ENCODE peak calls at places on chromosomes 5 and 9, in five cellular contexts. A is tibial artery; V is lower lobe of right lung; U is CD8-positive, alpha-beta T cell; K is prostate gland. D is an unnamed sample.

GRCh38 chr5:180684623-180685161 is 35.3 kb upstream of the FLT4 start:
- DNase-seq in A (no peak), V (no peak), U (no peak), K (no peak), D (no peak)

GRCh38 chr9:132078369-132079356 is 1.0 kb downstream of the MED27 start:
- DNase-seq in A (no peak), V (no peak), U (no peak), K (peak; percentile 12), D (no peak)

GRCh38 chr5:176887252-176887849 is 11.8 kb downstream of the HK3 start:
- DNase-seq in A (no peak), V (peak; percentile 38), U (no peak), K (no peak), D (peak; percentile 19)

GRCh38 chr5:80960531-80961375 is 590 bp downstream of the RASGRF2 start:
- DNase-seq in A (no peak), V (peak; percentile 47), U (peak; percentile 30), K (no peak), D (no peak)

GRCh38 chr9:134127616-134128015 is 8.3 kb upstream of the WDR5 start:
- DNase-seq in A (no peak), V (no peak), U (no peak), K (no peak), D (peak; percentile 28)

GRCh38 chr5:6803981-6804550 is 90.8 kb downstream of the TENT4A start:
- DNase-seq in A (no peak), V (no peak), U (no peak), K (no peak), D (no peak)

GRCh38 chr5:154972476-154973080 is 31.7 kb downstream of the MRPL22 start:
- DNase-seq in A (no peak), V (no peak), U (no peak), K (no peak), D (no peak)

GRCh38 chr9:696332-697090 is 145.0 kb upstream of the DMRT1 start:
- DNase-seq in A (peak; percentile 81), V (no peak), U (no peak), K (peak; percentile 32), D (no peak)

GRCh38 chr5:132090107-132090506 is 16.5 kb downstream of the CSF2 start:
- DNase-seq in A (no peak), V (no peak), U (no peak), K (no peak), D (no peak)

GRCh38 chr9:133665096-133665495 is 28.9 kb downstream of the DBH start:
- DNase-seq in A (no peak), V (no peak), U (no peak), K (no peak), D (no peak)

GRCh38 chr5:158203256-158203655 is 344.3 kb upstream of the CLINT1 start:
- DNase-seq in A (no peak), V (no peak), U (no peak), K (no peak), D (no peak)

GRCh38 chr5:125484272-125485002 is 738.0 kb upstream of the ZNF608 start:
- DNase-seq in A (peak; percentile 92), V (peak; percentile 38), U (no peak), K (peak; percentile 74), D (peak; percentile 43)

GRCh38 chr5:142095651-142096330 is 12.8 kb upstream of the NDFIP1 start:
- DNase-seq in A (no peak), V (no peak), U (peak; percentile 70), K (peak; percentile 34), D (peak; percentile 56)

GRCh38 chr9:115262477-115262876 is 144.5 kb upstream of the TNC start:
- DNase-seq in A (no peak), V (peak; percentile 79), U (no peak), K (peak; percentile 96), D (peak; percentile 81)

GRCh38 chr5:60125636-60126035 is 232.1 kb upstream of the PDE4D start:
- DNase-seq in A (no peak), V (no peak), U (no peak), K (no peak), D (no peak)

GRCh38 chr5:174120436-174120835 is 74.9 kb downstream of the NSG2 start:
- DNase-seq in A (no peak), V (no peak), U (no peak), K (no peak), D (no peak)

GRCh38 chr5:74251106-74252032 is 389.2 kb downstream of the ENC1 start:
- DNase-seq in A (peak; percentile 66), V (no peak), U (no peak), K (peak; percentile 59), D (no peak)

GRCh38 chr9:5382479-5382878 is 42.8 kb upstream of the RLN1 start:
- DNase-seq in A (no peak), V (no peak), U (no peak), K (no peak), D (no peak)

GRCh38 chr9:98172604-98173003 is 19.8 kb downstream of the CORO2A start:
- DNase-seq in A (no peak), V (no peak), U (no peak), K (peak; percentile 86), D (no peak)

GRCh38 chr5:109563189-109563588 is 126.5 kb upstream of the MAN2A1 start:
- DNase-seq in A (no peak), V (no peak), U (no peak), K (no peak), D (no peak)

GRCh38 chr5:66661149-66661548 is 65.0 kb downstream of the MAST4 start:
- DNase-seq in A (no peak), V (no peak), U (no peak), K (no peak), D (peak; percentile 57)

GRCh38 chr5:148398698-148399121 is 15.0 kb downstream of the FBXO38 start:
- DNase-seq in A (no peak), V (no peak), U (no peak), K (no peak), D (no peak)

GRCh38 chr5:148403344-148403743 is 19.6 kb downstream of the FBXO38 start:
- DNase-seq in A (no peak), V (no peak), U (no peak), K (no peak), D (no peak)

GRCh38 chr5:148406406-148406805 is 22.6 kb downstream of the FBXO38 start:
- DNase-seq in A (no peak), V (no peak), U (no peak), K (no peak), D (no peak)

GRCh38 chr5:148397968-148398595 is 14.3 kb downstream of the FBXO38 start:
- DNase-seq in A (no peak), V (no peak), U (no peak), K (no peak), D (no peak)

GRCh38 chr5:148401604-148402003 is 17.8 kb downstream of the FBXO38 start:
- DNase-seq in A (no peak), V (no peak), U (no peak), K (no peak), D (no peak)
- H3K36me3 ChIP-seq in A (peaks cover 75% of the 10 kb centered on the region), V (peaks cover 70% of the 10 kb centered on the region), U (peaks cover 55% of the 10 kb centered on the region), K (no peaks in the 10 kb centered on the region), D (peaks cover 58% of the 10 kb centered on the region)

DNA sequence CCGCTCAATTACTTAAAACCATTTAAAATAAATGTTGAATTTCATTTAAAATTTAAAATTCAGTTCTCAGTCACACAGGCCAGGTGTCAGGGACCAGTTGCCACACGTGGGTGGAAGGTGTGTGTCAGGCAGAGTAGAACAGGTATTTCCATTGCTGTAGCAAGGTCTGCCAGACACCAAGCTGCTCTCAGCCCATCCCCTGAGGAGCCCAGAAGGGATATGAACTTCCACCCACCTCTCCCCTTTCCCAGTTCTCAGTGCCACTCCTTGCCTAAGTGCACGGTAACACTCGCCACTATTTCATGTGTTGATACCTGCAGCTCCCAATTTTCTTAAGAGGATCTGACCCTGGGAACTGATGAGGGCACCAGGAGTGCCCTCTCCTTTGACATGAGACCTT is 12.7 kb downstream of the SYK start:
- DNase-seq in A (no peak), V (no peak), U (no peak), K (no peak), D (no peak)
- H3K36me3 ChIP-seq in A (no peaks in the 10 kb centered on the region), V (no peaks in the 10 kb centered on the region), U (no peaks in the 10 kb centered on the region), K (no peaks in the 10 kb centered on the region), D (no peaks in the 10 kb centered on the region)

GRCh38 chr5:41524174-41524573 is 13.8 kb upstream of the PLCXD3 start:
- DNase-seq in A (no peak), V (no peak), U (no peak), K (no peak), D (no peak)

GRCh38 chr5:41517909-41518308 is 7.5 kb upstream of the PLCXD3 start:
- DNase-seq in A (no peak), V (no peak), U (no peak), K (no peak), D (no peak)

GRCh38 chr5:41522193-41522786 is 11.9 kb upstream of the PLCXD3 start:
- DNase-seq in A (no peak), V (no peak), U (no peak), K (no peak), D (no peak)

DNA sequence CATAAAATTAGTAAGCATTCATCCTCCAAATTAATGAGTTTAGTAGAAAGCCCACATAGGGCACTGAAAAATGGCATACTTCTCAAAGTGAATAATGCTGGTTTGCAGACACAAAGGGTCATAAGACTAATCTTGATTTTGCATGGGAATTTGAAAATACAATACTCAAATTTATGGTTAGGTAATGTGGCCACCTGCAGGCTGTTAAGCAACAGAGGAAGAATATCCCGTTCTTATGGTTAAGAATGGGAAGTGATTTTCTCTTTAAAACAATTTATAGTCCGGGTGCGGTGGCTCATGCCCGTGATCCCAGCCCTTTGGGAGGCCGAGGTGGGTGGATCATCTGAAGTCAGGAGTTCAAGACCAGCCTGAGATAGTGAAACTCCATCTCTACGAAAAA is 9.4 kb upstream of the PLCXD3 start:
- DNase-seq in A (no peak), V (no peak), U (no peak), K (no peak), D (peak; percentile 18)
- H3K36me3 ChIP-seq in A (no peaks in the 10 kb centered on the region), V (no peaks in the 10 kb centered on the region), U (no peaks in the 10 kb centered on the region), K (no peaks in the 10 kb centered on the region), D (no peaks in the 10 kb centered on the region)

DNA sequence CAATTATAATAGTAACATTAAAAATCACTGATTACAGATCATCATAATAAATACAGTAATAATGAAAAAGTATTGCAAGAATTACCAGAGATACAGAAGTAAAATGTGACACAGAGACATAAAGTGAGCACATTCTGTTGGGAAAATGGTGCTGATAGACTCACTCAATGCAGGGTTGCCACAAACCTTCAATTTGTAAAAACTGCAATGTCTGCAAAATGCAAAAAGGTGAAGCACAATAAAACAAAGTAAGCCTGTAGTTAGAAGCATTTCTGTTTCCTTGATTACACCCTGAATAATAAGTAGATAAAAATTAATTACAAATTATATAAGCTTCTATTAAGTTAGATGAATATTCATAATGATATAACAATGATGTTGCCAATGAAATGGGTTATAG is 736.2 kb upstream of the CHD1 start:
- DNase-seq in A (no peak), V (no peak), U (no peak), K (no peak), D (no peak)
- H3K36me3 ChIP-seq in A (no peaks in the 10 kb centered on the region), V (no peaks in the 10 kb centered on the region), U (no peaks in the 10 kb centered on the region), K (no peaks in the 10 kb centered on the region), D (no peaks in the 10 kb centered on the region)

DNA sequence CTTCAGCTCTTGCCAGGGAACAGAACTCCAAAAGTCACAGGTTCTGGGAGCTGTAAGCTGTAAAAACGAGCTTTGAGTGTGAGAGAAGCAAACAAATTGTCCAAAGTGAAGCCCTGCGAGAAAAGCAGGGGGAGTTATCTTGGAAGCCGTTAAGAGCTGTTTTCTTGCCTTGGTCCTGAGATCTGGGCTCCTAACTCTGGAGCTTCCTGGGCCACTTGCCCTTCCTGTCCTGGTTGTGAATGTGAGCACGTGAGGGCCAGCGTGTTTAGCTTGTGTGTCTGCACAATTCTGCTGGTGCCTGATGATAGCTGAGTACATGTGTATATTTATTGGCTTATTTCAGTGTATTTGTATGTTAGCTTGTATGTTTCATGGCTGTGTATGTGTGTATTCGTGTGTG is 40.5 kb downstream of the DAB2IP start:
- DNase-seq in A (no peak), V (no peak), U (no peak), K (no peak), D (no peak)
- H3K36me3 ChIP-seq in A (no peaks in the 10 kb centered on the region), V (no peaks in the 10 kb centered on the region), U (no peaks in the 10 kb centered on the region), K (no peaks in the 10 kb centered on the region), D (no peaks in the 10 kb centered on the region)

GRCh38 chr9:112212926-112213325 is 37.8 kb upstream of the SUSD1 start:
- DNase-seq in A (no peak), V (no peak), U (no peak), K (no peak), D (no peak)
- H3K36me3 ChIP-seq in A (peaks cover 48% of the 10 kb centered on the region), V (peaks cover 58% of the 10 kb centered on the region), U (peaks cover 3% of the 10 kb centered on the region), K (no peaks in the 10 kb centered on the region), D (no peaks in the 10 kb centered on the region)